ENCODE peak calls at places on chromosomes 12 and 14, in four cellular contexts. U is K562, Q is H1, L is HepG2. D is an unnamed sample. For H3K4me1, the result is how much of the 10 kb centered on the place peaks cover.

GRCh38 chr12:124992874-124993567 is 424 bp upstream of the BRI3BP start:
- DNase-seq in L (peak), U (peak), Q (peak), D (peak)

GRCh38 chr14:53055003-53055402 is 98.1 kb downstream of the DDHD1 start:
- DNase-seq in L (peak), Q (no peak), U (peak), D (peak)

GRCh38 chr12:46435625-46436024 is 63.1 kb upstream of the SLC38A2 start:
- DNase-seq in L (no peak), U (no peak), Q (no peak), D (no peak)

GRCh38 chr12:66623455-66623854 is 55.4 kb downstream of the GRIP1 start:
- DNase-seq in L (no peak), Q (no peak), U (no peak), D (no peak)

GRCh38 chr14:75875958-75876357 is 105.8 kb downstream of the TGFB3 start:
- DNase-seq in U (no peak), L (no peak), Q (no peak), D (no peak)

GRCh38 chr14:33686856-33687255 is 264.0 kb downstream of the EGLN3 start:
- DNase-seq in U (no peak), Q (no peak), L (no peak), D (no peak)

GRCh38 chr12:67621112-67621511 is 27.4 kb upstream of the DYRK2 start:
- DNase-seq in L (no peak), U (no peak), Q (no peak), D (no peak)

GRCh38 chr12:25959069-25959961 is 833 bp downstream of the RASSF8 start:
- DNase-seq in L (no peak), U (no peak), Q (peak), D (no peak)

GRCh38 chr12:110940933-110941332 is 20.6 kb upstream of the MYL2 start:
- DNase-seq in U (no peak), L (no peak), Q (no peak), D (no peak)

GRCh38 chr14:36264595-36264994 is 55.8 kb downstream of the MBIP start:
- DNase-seq in Q (no peak), L (no peak), U (peak), D (no peak)

GRCh38 chr12:7241404-7242005 is 52.0 kb downstream of the PEX5 start:
- DNase-seq in Q (no peak), L (no peak), U (peak), D (no peak)

DNA sequence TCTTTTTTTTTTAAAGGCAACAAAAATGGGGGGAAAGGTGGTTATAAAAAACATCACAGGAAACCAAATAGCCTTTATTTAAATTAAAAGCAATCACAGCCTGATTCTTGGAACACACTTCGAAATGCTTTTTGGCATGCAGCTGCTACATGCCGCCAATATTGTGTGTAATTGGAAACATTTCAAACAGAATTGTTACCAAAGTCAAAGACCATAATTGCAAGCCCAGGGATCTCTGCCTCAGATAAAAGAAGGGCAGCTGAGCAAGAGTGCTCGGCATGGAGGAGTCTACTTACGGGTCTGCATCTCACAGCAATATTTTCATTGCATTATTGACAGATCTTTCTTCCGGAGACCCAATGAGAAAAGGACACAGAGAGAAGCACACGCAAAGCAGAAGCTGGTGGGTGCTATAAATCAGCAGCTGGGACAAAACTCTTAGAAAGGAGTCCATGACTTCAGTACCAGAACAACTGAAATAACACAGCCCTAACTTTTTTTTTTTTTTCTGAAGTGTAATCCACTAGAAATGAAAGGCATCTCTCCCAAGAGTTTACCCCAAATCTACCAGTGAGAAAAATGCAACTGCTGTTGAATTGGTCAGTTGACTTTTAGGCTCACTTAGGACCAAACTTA is 4.9 kb downstream of the PRICKLE1 start:
- DNase-seq in L (no peak), U (no peak), Q (no peak), D (no peak)
- H3K4me1 ChIP-seq in L (under half), U (under half), Q (under half), D (under half)

GRCh38 chr12:9936597-9936996 is 4.4 kb upstream of the CLEC2A start:
- DNase-seq in U (no peak), L (no peak), Q (no peak), D (no peak)
- TF ChIP-seq FOSL1 in U (no peak), L (no peak), Q (no peak), D (no peak)

GRCh38 chr12:102300824-102301461 is 103.3 kb upstream of the PMCH start:
- DNase-seq in L (peak), U (peak), Q (no peak), D (peak)
- TF ChIP-seq CTCF in L (peak), U (peak), Q (peak), D (peak)

GRCh38 chr12:96104566-96104965 is 69.2 kb upstream of the LTA4H start:
- DNase-seq in L (no peak), Q (no peak), U (no peak), D (no peak)

GRCh38 chr12:96108321-96108720 is 72.9 kb upstream of the LTA4H start:
- DNase-seq in Q (no peak), U (no peak), L (no peak), D (no peak)

GRCh38 chr12:96106137-96106536 is 70.8 kb upstream of the LTA4H start:
- DNase-seq in L (peak), Q (no peak), U (no peak), D (no peak)

GRCh38 chr12:96103067-96103650 is 67.8 kb upstream of the LTA4H start:
- DNase-seq in U (no peak), Q (no peak), L (no peak), D (no peak)

DNA sequence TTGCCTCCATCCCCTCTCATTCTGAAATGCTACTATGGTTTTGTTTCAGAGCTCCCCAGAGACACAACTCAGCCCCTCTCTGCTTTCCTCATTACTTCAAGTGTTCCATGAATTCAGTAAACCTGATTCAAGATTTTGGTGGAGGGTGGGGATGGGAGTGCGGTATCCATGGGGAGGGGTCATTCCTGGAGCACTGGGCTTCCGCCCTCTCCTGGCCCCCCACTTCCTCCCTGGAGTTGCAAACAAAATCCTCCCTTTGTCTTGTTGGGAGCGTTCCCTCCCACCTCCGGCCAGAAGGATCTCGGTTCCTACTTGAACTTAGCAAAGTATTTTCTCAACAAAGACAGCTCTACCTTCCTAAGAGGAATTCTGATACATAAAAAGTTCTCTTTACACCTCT is 71.8 kb upstream of the LTA4H start:
- DNase-seq in U (no peak), L (no peak), Q (no peak), D (no peak)
- H3K4me1 ChIP-seq in U (under half), L (under half), Q (under half), D (under half)

DNA sequence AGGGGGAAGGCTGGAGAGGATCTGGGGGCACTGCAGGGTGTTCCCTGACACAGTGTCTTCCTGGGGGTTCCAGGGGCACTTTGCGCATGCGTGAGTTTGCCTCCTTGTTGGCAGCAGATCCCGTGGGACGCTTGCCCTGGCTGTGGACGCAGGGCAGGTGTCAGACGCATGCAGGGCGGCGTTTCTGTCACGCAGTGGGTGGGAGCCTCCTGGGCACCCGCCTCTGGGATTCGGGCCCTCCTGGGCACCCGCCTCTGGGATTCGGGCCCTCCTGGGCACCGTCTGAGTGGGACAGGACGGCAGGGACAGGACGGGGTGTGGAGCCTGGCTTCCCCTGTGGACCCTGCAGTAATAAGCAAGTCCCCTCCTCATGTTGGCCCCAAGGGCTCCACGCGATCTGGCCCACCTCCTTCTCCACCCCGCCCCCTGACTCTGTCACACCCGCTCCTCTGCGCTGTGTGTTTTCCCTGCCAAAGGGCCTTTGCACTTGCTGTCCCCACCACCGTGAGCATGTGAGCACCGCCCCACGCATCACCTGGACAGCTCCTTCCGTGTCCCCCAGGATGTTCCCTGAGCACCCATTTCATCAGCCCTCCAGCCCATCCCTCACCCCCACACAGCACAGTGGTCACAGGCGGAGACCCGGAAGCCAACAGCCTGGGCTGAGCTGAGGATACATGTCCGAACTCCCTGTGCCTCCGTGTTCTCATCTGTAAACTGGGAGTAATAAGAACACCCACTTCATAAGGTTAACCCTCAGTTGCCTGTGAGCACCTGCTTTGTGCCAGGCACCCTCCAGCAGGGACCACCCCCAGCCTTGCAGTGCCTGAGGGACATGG is 4.4 kb downstream of the MMP17 start:
- DNase-seq in L (no peak), U (no peak), Q (no peak), D (no peak)
- TF ChIP-seq FOSL1 in L (no peak), U (no peak), Q (no peak), D (no peak)

DNA sequence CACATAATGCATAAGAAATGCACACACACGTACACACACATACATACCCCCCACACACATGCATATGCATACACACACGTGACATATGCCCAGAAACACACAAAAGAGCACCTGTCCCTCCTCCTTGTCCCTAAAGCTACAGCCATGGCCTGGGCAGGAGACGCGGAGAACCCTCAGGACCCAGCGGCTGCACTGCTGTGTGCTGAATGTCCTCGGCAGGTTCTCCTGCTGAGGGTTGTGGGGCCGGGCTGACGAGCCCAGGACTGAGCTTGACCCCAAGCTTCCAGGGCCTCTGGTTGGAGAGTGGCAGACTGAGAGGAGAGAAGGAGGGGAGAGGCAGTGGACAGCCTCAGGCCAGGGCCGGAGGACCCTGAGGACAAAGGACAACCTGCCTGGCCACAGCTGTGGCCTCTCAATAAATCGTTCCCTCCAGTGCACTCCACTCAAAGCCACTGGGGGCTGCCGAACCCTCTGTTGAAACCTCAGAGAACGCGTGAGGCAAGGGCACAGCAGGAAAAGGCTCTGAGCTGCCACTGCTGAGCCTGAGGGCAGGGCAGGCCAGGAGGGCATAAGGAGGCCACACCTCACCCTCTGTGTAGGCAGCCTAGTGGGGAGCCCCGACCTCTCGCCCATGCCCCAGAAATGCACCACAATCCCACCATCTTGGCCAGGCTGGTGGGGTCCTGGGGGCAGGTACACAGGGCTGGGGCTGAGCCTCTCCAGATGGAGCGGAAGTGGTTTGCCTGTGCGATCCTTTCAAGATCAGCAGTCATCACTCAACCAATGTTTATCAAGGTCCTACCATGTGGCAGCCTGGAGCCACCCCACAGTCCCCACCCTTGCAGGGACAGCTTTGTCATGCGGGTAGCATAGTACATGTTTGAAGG is 3.1 kb downstream of the CACNA2D4 start:
- DNase-seq in Q (peak), L (no peak), U (peak), D (no peak)
- TF ChIP-seq CTCF in Q (no peak), L (no peak), U (no peak), D (no peak)

D was measured in HCT116.